ENCODE peak calls at places on chromosome 13, in nine cellular contexts. X is suprapubic skin, J is fibroblast of pulmonary artery, W is ovary, G is mammary epithelial cell, E is AG10803, F is breast epithelium, H is left ventricle myocardium inferior, S is cardiac fibroblast. R is an unnamed sample.

GRCh38 chr13:108383676-108384075 is 114.2 kb downstream of the TNFSF13B start:
- DNase-seq in X (no peak), J (no peak), W (no peak), G (no peak), E (no peak), F (no peak), H (no peak), S (no peak), R (no peak)

GRCh38 chr13:83881917-83882625 is at the start of gene SLITRK1:
- DNase-seq in X (no peak), J (peak; percentile 79), W (no peak), G (peak; percentile 56), E (peak; percentile 52), F (no peak), H (no peak), S (peak; percentile 50), R (no peak)

GRCh38 chr13:51588406-51588949 is 4.2 kb downstream of the WDFY2 start:
- DNase-seq in X (no peak), J (no peak), W (no peak), G (no peak), E (no peak), F (no peak), H (no peak), S (no peak), R (no peak)

GRCh38 chr13:43848250-43848649 is 31.3 kb downstream of the CCDC122 start:
- DNase-seq in X (no peak), J (peak; percentile 95), W (no peak), G (peak; percentile 65), E (peak; percentile 89), F (no peak), H (no peak), S (peak; percentile 91), R (no peak)

GRCh38 chr13:41196620-41197019 is 2.3 kb upstream of the KBTBD7 start:
- DNase-seq in X (no peak), J (peak; percentile 5), W (no peak), G (peak; percentile 35), E (no peak), F (no peak), H (no peak), S (peak; percentile 9), R (no peak)

GRCh38 chr13:33931397-33931987 is 113.5 kb downstream of the RFC3 start:
- DNase-seq in X (no peak), J (peak; percentile 77), W (no peak), G (peak; percentile 43), E (peak; percentile 58), F (no peak), H (no peak), S (peak; percentile 65), R (no peak)

GRCh38 chr13:62168891-62169290 is 753.2 kb upstream of the PCDH20 start:
- DNase-seq in X (no peak), J (no peak), W (no peak), G (no peak), E (no peak), F (no peak), H (no peak), S (no peak), R (no peak)

GRCh38 chr13:48542581-48543341 is 9.9 kb upstream of the RCBTB2 start:
- DNase-seq in X (peak; percentile 73), J (peak; percentile 52), W (peak; percentile 64), G (no peak), E (peak; percentile 20), F (peak; percentile 24), H (peak; percentile 64), S (peak; percentile 63), R (no peak)

GRCh38 chr13:91314888-91315287 is 32.6 kb upstream of the MIR17HG start:
- DNase-seq in X (no peak), J (no peak), W (no peak), G (no peak), E (no peak), F (no peak), H (no peak), S (no peak), R (no peak)

GRCh38 chr13:67299072-67299635 is 69.0 kb upstream of the PCDH9 start:
- DNase-seq in X (no peak), J (peak; percentile 94), W (no peak), G (peak; percentile 64), E (peak; percentile 86), F (no peak), H (no peak), S (peak; percentile 87), R (peak; percentile 88)

GRCh38 chr13:48478401-48478800 is 54.5 kb downstream of the RCBTB2 start:
- DNase-seq in X (no peak), J (no peak), W (no peak), G (no peak), E (peak; percentile 69), F (no peak), H (no peak), S (no peak), R (no peak)

GRCh38 chr13:83498486-83499190 is 383.6 kb downstream of the SLITRK1 start:
- DNase-seq in X (no peak), J (peak; percentile 43), W (no peak), G (peak; percentile 73), E (peak; percentile 1), F (no peak), H (no peak), S (peak; percentile 10), R (no peak)

GRCh38 chr13:47215741-47216140 is 318.9 kb upstream of the HTR2A start:
- DNase-seq in X (no peak), J (peak; percentile 89), W (no peak), G (peak; percentile 82), E (peak; percentile 88), F (no peak), H (no peak), S (peak; percentile 88), R (peak; percentile 29)

GRCh38 chr13:112583592-112584277 is 4.2 kb downstream of the TUBGCP3 start:
- DNase-seq in X (no peak), J (no peak), W (no peak), G (no peak), E (no peak), F (no peak), H (peak; percentile 34), S (no peak), R (no peak)

GRCh38 chr13:94061316-94061715 is 418.2 kb downstream of the DCT start:
- DNase-seq in X (no peak), J (peak; percentile 19), W (no peak), G (no peak), E (peak; percentile 65), F (no peak), H (no peak), S (peak; percentile 16), R (no peak)

GRCh38 chr13:104779311-104779710 is 1713.1 kb upstream of the SLC10A2 start:
- DNase-seq in X (no peak), J (peak; percentile 39), W (no peak), G (no peak), E (no peak), F (no peak), H (no peak), S (peak; percentile 7), R (no peak)

GRCh38 chr13:109773786-109774185 is 12.6 kb downstream of the IRS2 start:
- DNase-seq in X (no peak), J (no peak), W (no peak), G (no peak), E (no peak), F (no peak), H (no peak), S (no peak), R (no peak)

GRCh38 chr13:27449081-27449603 is 1.2 kb downstream of the MTIF3 start:
- DNase-seq in X (no peak), J (no peak), W (no peak), G (peak; percentile 29), E (no peak), F (no peak), H (no peak), S (no peak), R (no peak)

GRCh38 chr13:113860051-113860471 is 3.8 kb downstream of the GAS6 start:
- DNase-seq in X (peak; percentile 53), J (no peak), W (peak; percentile 5), G (no peak), E (no peak), F (peak; percentile 15), H (no peak), S (no peak), R (no peak)

GRCh38 chr13:32023698-32024097 is 7.9 kb upstream of the FRY start:
- DNase-seq in X (no peak), J (no peak), W (no peak), G (no peak), E (no peak), F (no peak), H (no peak), S (no peak), R (no peak)

GRCh38 chr13:102721800-102722231 is 27.0 kb upstream of the METTL21C start:
- DNase-seq in X (no peak), J (peak; percentile 64), W (no peak), G (no peak), E (peak; percentile 97), F (no peak), H (no peak), S (peak; percentile 78), R (no peak)

GRCh38 chr13:113153810-113154748 is 4.4 kb upstream of the PROZ start:
- DNase-seq in X (peak; percentile 90), J (peak; percentile 68), W (peak; percentile 91), G (peak; percentile 29), E (peak; percentile 58), F (peak; percentile 73), H (peak; percentile 81), S (peak; percentile 76), R (no peak)

GRCh38 chr13:53200498-53201453 is 172.2 kb downstream of the OLFM4 start:
- DNase-seq in X (peak; percentile 63), J (peak; percentile 15), W (no peak), G (no peak), E (peak; percentile 7), F (no peak), H (peak; percentile 23), S (no peak), R (no peak)
- TF ChIP-seq CTCF in X (no peak), J (peak; percentile 17), W (no peak), G (peak; percentile 25), E (peak; percentile 35), F (no peak), H (peak; percentile 55), S (peak; percentile 22), R (peak; percentile 39)

DNA sequence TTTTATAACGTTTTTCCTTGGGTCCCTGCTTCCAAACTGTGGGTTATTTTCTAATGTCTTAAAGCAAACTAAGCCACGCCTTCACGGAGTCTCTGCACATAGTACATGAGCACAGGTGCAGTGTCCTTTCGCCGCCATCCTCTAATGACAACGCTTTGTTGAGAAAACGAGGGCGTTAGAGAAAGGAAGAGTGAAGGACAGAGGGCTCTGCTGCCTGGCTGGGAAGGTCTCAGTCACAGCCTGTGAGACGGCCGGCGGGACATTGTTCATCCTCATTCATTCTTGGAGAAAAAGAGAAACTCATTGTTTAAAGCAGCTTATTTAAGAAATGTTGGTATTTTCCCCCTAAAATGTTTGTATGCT is 9.5 kb downstream of the IL17D start:
- DNase-seq in X (no peak), J (no peak), W (no peak), G (no peak), E (no peak), F (no peak), H (no peak), S (no peak), R (no peak)
- H3K4me3 ChIP-seq in X (peak overlapping the region; percentile 5), J (peak overlapping the region; percentile 37), W (no peak overlapping the region), G (no peak overlapping the region), E (peak overlapping the region; percentile 51), F (peak overlapping the region; percentile 31), H (peak overlapping the region; percentile 52), S (peak overlapping the region; percentile 17), R (peak overlapping the region; percentile 38)

GRCh38 chr13:30796132-30796832 is 60.9 kb downstream of the ALOX5AP start:
- DNase-seq in X (no peak), J (peak; percentile 59), W (no peak), G (peak; percentile 80), E (peak; percentile 80), F (peak; percentile 68), H (no peak), S (peak; percentile 62), R (no peak)
- TF ChIP-seq CTCF in X (no peak), J (no peak), W (no peak), G (no peak), E (no peak), F (no peak), H (no peak), S (no peak), R (peak; percentile 32)

GRCh38 chr13:97753269-97753668 is 200.2 kb upstream of the IPO5 start:
- DNase-seq in X (no peak), J (no peak), W (no peak), G (no peak), E (no peak), F (no peak), H (no peak), S (no peak), R (no peak)
- H3K4me3 ChIP-seq in X (no peak overlapping the region), J (no peak overlapping the region), W (no peak overlapping the region), G (no peak overlapping the region), E (no peak overlapping the region), F (no peak overlapping the region), H (no peak overlapping the region), S (no peak overlapping the region), R (no peak overlapping the region)

R was measured in epithelial cell of proximal tubule.